ENCODE peak calls at places on chromosomes 2 and 18, in five cellular contexts. D is progenitor cell of endocrine pancreas; T is stimulated activated CD4-positive, alpha-beta T cell treated with anti-CD3 and anti-CD28 coated beads, TNF-alpha, amount 100 ng/mL, for 1 hour; E is Daoy; B is myocyte. U is an unnamed sample.

GRCh38 chr2:1593371-1594205 is 150.7 kb downstream of the PXDN start:
- DNase-seq in T (no peak), B (peak), E (peak), D (no peak), U (no peak)

GRCh38 chr2:202042444-202042843 is 8.8 kb downstream of the FZD7 start:
- DNase-seq in D (no peak), T (no peak), E (peak), B (peak), U (no peak)

GRCh38 chr2:227191367-227191766 is 26.9 kb downstream of the COL4A3 start:
- DNase-seq in E (peak), T (no peak), D (no peak), B (peak), U (no peak)

GRCh38 chr2:18883626-18884456 is 294.5 kb upstream of the NT5C1B start:
- DNase-seq in T (no peak), D (no peak), B (peak), E (peak), U (no peak)

GRCh38 chr2:85457877-85458316 is 39.4 kb downstream of the SH2D6 start:
- DNase-seq in B (peak), E (peak), D (no peak), T (no peak), U (no peak)

GRCh38 chr2:160140471-160140870 is 59.6 kb downstream of the ITGB6 start:
- DNase-seq in E (no peak), T (no peak), B (peak), D (no peak), U (no peak)

GRCh38 chr2:213221962-213222361 is 62.3 kb upstream of the SPAG16 start:
- DNase-seq in T (no peak), B (no peak), D (no peak), E (no peak), U (no peak)

GRCh38 chr18:55400590-55401274 is 187.3 kb downstream of the TCF4 start:
- DNase-seq in T (no peak), E (no peak), B (peak), D (no peak), U (no peak)

GRCh38 chr2:101153811-101154210 is 2.6 kb upstream of the TBC1D8 start:
- DNase-seq in T (no peak), D (no peak), E (no peak), B (peak), U (no peak)

GRCh38 chr2:71253476-71253875 is 26.6 kb upstream of the PAIP2B start:
- DNase-seq in D (no peak), T (no peak), E (no peak), B (peak), U (no peak)

GRCh38 chr2:236998250-236998649 is 87.4 kb upstream of the COPS8 start:
- DNase-seq in T (no peak), B (no peak), D (no peak), E (peak), U (no peak)

GRCh38 chr2:84152471-84152870 is 306.6 kb downstream of the SUCLG1 start:
- DNase-seq in D (no peak), E (no peak), T (no peak), B (no peak), U (no peak)

GRCh38 chr2:16021611-16022363 is 81.4 kb downstream of the MYCN start:
- DNase-seq in B (no peak), T (no peak), E (no peak), D (no peak), U (no peak)

GRCh38 chr2:205685314-205686230 is 3.3 kb downstream of the NRP2 start:
- DNase-seq in B (peak), D (peak), E (peak), T (no peak), U (no peak)

GRCh38 chr2:26243643-26244478 is 571 bp downstream of the HADHA start:
- DNase-seq in E (peak), D (no peak), T (no peak), B (peak), U (no peak)

GRCh38 chr2:96505231-96505889 is at the start of gene NEURL3:
- DNase-seq in T (no peak), D (no peak), B (peak), E (peak), U (no peak)

GRCh38 chr2:117091438-117091837 is 723.1 kb upstream of the DDX18 start:
- DNase-seq in E (no peak), D (no peak), B (no peak), T (no peak), U (no peak)

GRCh38 chr2:70118798-70119454 is 31.6 kb downstream of the PCBP1 start:
- DNase-seq in E (no peak), T (no peak), B (no peak), D (no peak), U (no peak)

GRCh38 chr2:191678437-191679110 is 638 bp downstream of the NABP1 start:
- DNase-seq in D (peak), B (peak), T (peak), E (peak), U (peak)

GRCh38 chr2:108253106-108253505 is 13.3 kb downstream of the SULT1C3 start:
- DNase-seq in E (no peak), T (no peak), D (no peak), B (no peak), U (no peak)

U was measured in T-helper 9 cell.